ENCODE peak calls at places on chromosomes 3 and 15, in nine cellular contexts. N, B, U, Q, T, L, I, C and J are unnamed samples.

GRCh38 chr3:178513539-178514410 is 22.5 kb upstream of the KCNMB2 start:
- DNase-seq in Q (no peak), L (no peak), I (no peak), T (no peak), U (no peak), N (no peak), C (no peak), B (no peak), J (no peak)

GRCh38 chr15:90664650-90665287 is 52.4 kb upstream of the BLM start:
- DNase-seq in Q (no peak), B (no peak), L (no peak), T (peak; percentile 60), U (peak; percentile 72), C (peak; percentile 34), I (no peak), N (peak; percentile 52), J (peak; percentile 35)

GRCh38 chr3:173066044-173066679 is 74.9 kb downstream of the SPATA16 start:
- DNase-seq in Q (no peak), C (peak; percentile 11), L (no peak), U (no peak), T (no peak), N (no peak), B (no peak), I (no peak), J (no peak)

GRCh38 chr3:118641608-118642007 is 393.0 kb downstream of the IGSF11 start:
- DNase-seq in L (peak; percentile 17), Q (no peak), U (no peak), I (peak; percentile 79), C (no peak), T (no peak), B (no peak), N (no peak), J (no peak)

GRCh38 chr3:52440671-52441070 is 4.2 kb downstream of the SEMA3G start:
- DNase-seq in L (no peak), N (peak; percentile 67), T (no peak), Q (no peak), B (no peak), C (no peak), U (no peak), I (no peak), J (no peak)

GRCh38 chr3:192929755-192930491 is 12.3 kb upstream of the MB21D2 start:
- DNase-seq in B (no peak), C (peak; percentile 68), I (no peak), T (no peak), L (no peak), N (no peak), U (no peak), Q (no peak), J (no peak)

GRCh38 chr3:23728651-23729117 is 77.1 kb upstream of the UBE2E1 start:
- DNase-seq in C (no peak), Q (no peak), L (no peak), T (no peak), B (no peak), U (no peak), N (no peak), I (peak; percentile 75), J (no peak)

GRCh38 chr3:86978111-86978528 is 12.8 kb downstream of the VGLL3 start:
- DNase-seq in L (no peak), B (no peak), I (no peak), U (no peak), N (no peak), T (peak; percentile 36), C (no peak), Q (no peak), J (no peak)

GRCh38 chr3:10869460-10869859 is 53.4 kb downstream of the SLC6A11 start:
- DNase-seq in C (no peak), Q (no peak), L (no peak), N (no peak), I (no peak), U (no peak), T (no peak), B (no peak), J (no peak)

GRCh38 chr3:88879905-88880304 is 227.5 kb upstream of the EPHA3 start:
- DNase-seq in U (no peak), B (no peak), L (no peak), N (no peak), C (no peak), Q (no peak), T (no peak), I (no peak), J (no peak)

GRCh38 chr3:149385617-149386298 is 8.3 kb upstream of the TM4SF1 start:
- DNase-seq in Q (no peak), C (no peak), I (no peak), L (no peak), T (no peak), U (no peak), B (no peak), N (no peak), J (no peak)

GRCh38 chr3:46708401-46709146 is 7.4 kb downstream of the TMIE start:
- DNase-seq in C (no peak), T (peak; percentile 13), Q (no peak), N (no peak), U (peak; percentile 48), B (no peak), I (peak; percentile 47), L (no peak), J (no peak)

GRCh38 chr3:172213168-172213567 is 173.8 kb downstream of the FNDC3B start:
- DNase-seq in U (no peak), N (no peak), L (no peak), I (no peak), Q (no peak), B (no peak), C (peak; percentile 81), T (no peak), J (no peak)

GRCh38 chr3:127543441-127543840 is 47.1 kb downstream of the TPRA1 start:
- DNase-seq in B (no peak), L (no peak), N (no peak), T (no peak), U (no peak), Q (no peak), C (no peak), I (no peak), J (no peak)

GRCh38 chr3:48514431-48515227 is 10.7 kb upstream of the SHISA5 start:
- DNase-seq in T (no peak), C (no peak), I (no peak), L (no peak), Q (peak; percentile 52), N (no peak), B (no peak), U (no peak), J (no peak)

GRCh38 chr3:190699784-190700183 is 162.7 kb downstream of the GMNC start:
- DNase-seq in I (no peak), U (no peak), B (no peak), L (no peak), Q (no peak), N (no peak), C (no peak), T (no peak), J (no peak)

GRCh38 chr15:78070049-78070698 is 7.3 kb downstream of the TBC1D2B start:
- DNase-seq in T (no peak), N (no peak), B (no peak), C (no peak), I (no peak), Q (no peak), L (no peak), U (no peak), J (no peak)

GRCh38 chr15:99438691-99439523 is 126.9 kb upstream of the MEF2A start:
- DNase-seq in B (peak; percentile 12), T (no peak), L (no peak), Q (no peak), U (peak; percentile 41), N (peak; percentile 34), I (peak; percentile 42), C (no peak), J (no peak)

GRCh38 chr3:44584646-44585501 is at the start of gene ZNF660:
- DNase-seq in L (peak; percentile 22), U (peak; percentile 72), N (peak; percentile 57), T (peak; percentile 49), C (peak; percentile 38), Q (no peak), B (peak; percentile 19), I (peak; percentile 96), J (peak; percentile 25)

GRCh38 chr3:112011376-112011940 is 12.7 kb downstream of the TAGLN3 start:
- DNase-seq in U (no peak), B (no peak), Q (no peak), L (no peak), N (no peak), C (no peak), T (no peak), I (no peak), J (no peak)
- H3K27ac ChIP-seq in U (no peak overlapping the region), B (no peak overlapping the region), Q (no peak overlapping the region), L (no peak overlapping the region), N (no peak overlapping the region), C (no peak overlapping the region), T (peak overlapping the region; percentile 63), I (peak overlapping the region; percentile 29), J (peak overlapping the region; percentile 20)

GRCh38 chr15:55897560-55898336 is 95.7 kb downstream of the NEDD4 start:
- DNase-seq in U (peak; percentile 63), B (no peak), C (peak; percentile 52), L (peak; percentile 20), I (peak; percentile 84), Q (no peak), T (peak; percentile 41), N (peak; percentile 56), J (peak; percentile 25)

GRCh38 chr15:55894406-55894965 is 98.9 kb downstream of the NEDD4 start:
- DNase-seq in B (no peak), L (no peak), I (no peak), T (no peak), C (no peak), U (no peak), Q (no peak), N (no peak), J (no peak)

GRCh38 chr15:55899537-55899936 is 93.9 kb downstream of the NEDD4 start:
- DNase-seq in U (no peak), C (no peak), I (no peak), N (no peak), T (no peak), Q (no peak), L (no peak), B (no peak), J (no peak)

GRCh38 chr15:55893852-55894251 is 99.6 kb downstream of the NEDD4 start:
- DNase-seq in L (no peak), Q (no peak), U (no peak), I (no peak), T (no peak), N (no peak), B (no peak), C (no peak), J (no peak)
- H3K27ac ChIP-seq in L (no peak overlapping the region), Q (no peak overlapping the region), U (no peak overlapping the region), I (no peak overlapping the region), T (peak overlapping the region; percentile 59), N (no peak overlapping the region), B (no peak overlapping the region), C (no peak overlapping the region), J (no peak overlapping the region)

DNA sequence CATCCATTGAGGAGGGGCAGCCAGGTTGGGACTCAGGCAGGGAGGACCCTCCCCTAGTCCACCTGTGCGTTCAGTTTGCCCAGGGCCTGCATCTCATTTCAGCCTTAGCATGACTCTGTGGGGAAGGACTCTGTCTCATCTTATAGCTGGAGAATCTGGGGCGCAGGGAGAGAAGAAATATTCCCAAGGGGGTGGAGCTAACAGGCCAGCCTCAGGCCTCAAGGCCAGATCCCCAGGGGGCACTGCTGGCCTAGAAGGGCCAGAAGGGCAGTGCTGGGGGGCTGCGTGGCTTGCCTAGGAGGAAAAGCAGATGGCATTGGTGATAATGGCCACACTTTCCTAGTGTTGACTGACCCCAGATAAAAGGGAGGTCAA is 10.9 kb downstream of the AMOTL2 start:
- DNase-seq in I (no peak), U (no peak), T (no peak), B (no peak), L (no peak), C (no peak), N (no peak), Q (no peak), J (no peak)
- H3K27ac ChIP-seq in I (peak overlapping the region; percentile 96), U (peak overlapping the region; percentile 67), T (peak overlapping the region; percentile 100), B (peak overlapping the region; percentile 100), L (peak overlapping the region; percentile 100), C (peak overlapping the region; percentile 79), N (peak overlapping the region; percentile 96), Q (no peak overlapping the region), J (peak overlapping the region; percentile 100)

GRCh38 chr3:113712129-113712528 is 15.7 kb upstream of the USF3 start:
- DNase-seq in Q (no peak), U (no peak), I (no peak), N (no peak), B (no peak), C (no peak), L (no peak), T (no peak), J (no peak)
- H3K27ac ChIP-seq in Q (no peak overlapping the region), U (no peak overlapping the region), I (no peak overlapping the region), N (no peak overlapping the region), B (no peak overlapping the region), C (no peak overlapping the region), L (no peak overlapping the region), T (no peak overlapping the region), J (no peak overlapping the region)